ENCODE peak calls at places on chromosomes 5 and 9, in five cellular contexts. H is IMR-90, S is tibial artery, U is neural crest cell, A is cardiac fibroblast. Q is an unnamed sample.

GRCh38 chr5:147611483-147611882 is 101.6 kb upstream of the DPYSL3 start:
- DNase-seq in A (no peak), H (no peak), U (no peak), S (no peak), Q (no peak)

GRCh38 chr9:75063556-75064305 is 24.2 kb downstream of the NMRK1 start:
- DNase-seq in S (no peak), U (no peak), A (peak; percentile 32), H (peak; percentile 63), Q (no peak)

GRCh38 chr5:147954971-147955370 is 48.6 kb upstream of the C5orf46 start:
- DNase-seq in A (no peak), S (no peak), H (no peak), U (no peak), Q (no peak)

GRCh38 chr5:113092683-113093082 is 116.1 kb downstream of the DCP2 start:
- DNase-seq in U (no peak), H (no peak), S (no peak), A (no peak), Q (no peak)

GRCh38 chr9:21836437-21837161 is 34.2 kb downstream of the MTAP start:
- DNase-seq in S (no peak), U (no peak), H (peak; percentile 100), A (peak; percentile 99), Q (peak; percentile 95)

GRCh38 chr9:90007516-90008430 is 403.0 kb downstream of the GADD45G start:
- DNase-seq in U (no peak), H (peak; percentile 82), S (no peak), A (peak; percentile 22), Q (no peak)

GRCh38 chr5:154005648-154006047 is 33.1 kb downstream of the FAM114A2 start:
- DNase-seq in U (no peak), S (no peak), H (no peak), A (no peak), Q (no peak)

GRCh38 chr5:168818586-168818985 is 239.4 kb upstream of the PANK3 start:
- DNase-seq in U (no peak), A (no peak), S (no peak), H (no peak), Q (no peak)

GRCh38 chr5:180050106-180050929 is 21.2 kb downstream of the RNF130 start:
- DNase-seq in U (no peak), A (no peak), H (no peak), S (no peak), Q (no peak)

GRCh38 chr9:128026255-128027165 is 40.6 kb downstream of the NAIF1 start:
- DNase-seq in S (no peak), H (no peak), A (no peak), U (no peak), Q (no peak)

GRCh38 chr9:6068983-6069382 is 53.6 kb upstream of the RANBP6 start:
- DNase-seq in U (no peak), H (no peak), A (no peak), S (no peak), Q (no peak)

GRCh38 chr5:31587546-31587945 is 51.4 kb upstream of the PDZD2 start:
- DNase-seq in U (no peak), A (no peak), H (no peak), S (no peak), Q (no peak)

GRCh38 chr5:31579558-31579957 is 47.5 kb downstream of the C5orf22 start:
- DNase-seq in U (no peak), A (no peak), H (no peak), S (no peak), Q (no peak)

GRCh38 chr5:31583129-31583528 is 51.0 kb downstream of the C5orf22 start:
- DNase-seq in H (no peak), A (no peak), S (no peak), U (no peak), Q (no peak)

GRCh38 chr5:31585519-31586270 is 53.2 kb upstream of the PDZD2 start:
- DNase-seq in U (no peak), A (no peak), S (no peak), H (peak; percentile 49), Q (no peak)

GRCh38 chr5:31581498-31582099 is 49.5 kb downstream of the C5orf22 start:
- DNase-seq in S (no peak), H (peak; percentile 52), U (no peak), A (peak; percentile 69), Q (peak; percentile 71)
- TF ChIP-seq CTCF in S (peak; percentile 72), H (peak; percentile 63), U (peak; percentile 80), A (peak; percentile 32), Q (peak; percentile 41)

GRCh38 chr5:84381501-84382362 is 2.9 kb downstream of the EDIL3 start:
- DNase-seq in A (peak; percentile 44), H (no peak), U (no peak), S (no peak), Q (peak; percentile 0)

GRCh38 chr5:84382363-84383295 is 2.1 kb downstream of the EDIL3 start:
- DNase-seq in A (peak; percentile 65), S (peak; percentile 78), H (peak; percentile 53), U (peak; percentile 24), Q (peak; percentile 72)

GRCh38 chr5:84378961-84379360 is 5.7 kb downstream of the EDIL3 start:
- DNase-seq in H (peak; percentile 74), S (no peak), U (no peak), A (peak; percentile 75), Q (peak; percentile 88)

GRCh38 chr5:84378420-84378819 is 6.3 kb downstream of the EDIL3 start:
- DNase-seq in H (peak; percentile 90), A (peak; percentile 85), U (no peak), S (no peak), Q (no peak)

DNA sequence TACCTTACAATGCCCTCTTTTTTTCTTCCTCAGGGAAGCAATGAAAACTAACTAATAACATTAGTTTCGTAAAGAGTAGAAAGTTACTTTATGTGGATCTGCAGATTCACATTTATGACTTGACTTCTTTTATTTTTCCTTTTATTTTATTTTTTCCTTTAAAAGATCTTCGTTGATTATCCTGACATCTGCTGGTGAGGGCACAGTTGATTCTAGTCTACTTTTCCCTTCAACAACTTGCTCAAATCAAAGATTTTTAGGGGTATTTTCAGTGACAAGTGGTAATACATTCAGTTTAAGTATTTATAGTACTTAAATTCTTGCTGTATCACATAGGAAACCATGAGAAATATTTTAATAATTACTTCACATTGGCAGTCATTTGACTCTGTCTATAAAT is 4.9 kb downstream of the EDIL3 start:
- DNase-seq in U (no peak), H (peak; percentile 56), S (no peak), A (peak; percentile 50), Q (no peak)
- TF ChIP-seq CTCF in U (no peak), H (peak; percentile 54), S (peak; percentile 32), A (peak; percentile 27), Q (peak; percentile 17)

GRCh38 chr5:102089883-102090282 is 206.2 kb downstream of the SLCO4C1 start:
- DNase-seq in U (no peak), A (no peak), S (no peak), H (no peak), Q (no peak)

GRCh38 chr5:102090770-102091169 is 205.3 kb downstream of the SLCO4C1 start:
- DNase-seq in H (no peak), S (no peak), A (peak; percentile 8), U (no peak), Q (peak; percentile 72)
- TF ChIP-seq CTCF in H (no peak), S (no peak), A (no peak), U (peak; percentile 64), Q (no peak)

DNA sequence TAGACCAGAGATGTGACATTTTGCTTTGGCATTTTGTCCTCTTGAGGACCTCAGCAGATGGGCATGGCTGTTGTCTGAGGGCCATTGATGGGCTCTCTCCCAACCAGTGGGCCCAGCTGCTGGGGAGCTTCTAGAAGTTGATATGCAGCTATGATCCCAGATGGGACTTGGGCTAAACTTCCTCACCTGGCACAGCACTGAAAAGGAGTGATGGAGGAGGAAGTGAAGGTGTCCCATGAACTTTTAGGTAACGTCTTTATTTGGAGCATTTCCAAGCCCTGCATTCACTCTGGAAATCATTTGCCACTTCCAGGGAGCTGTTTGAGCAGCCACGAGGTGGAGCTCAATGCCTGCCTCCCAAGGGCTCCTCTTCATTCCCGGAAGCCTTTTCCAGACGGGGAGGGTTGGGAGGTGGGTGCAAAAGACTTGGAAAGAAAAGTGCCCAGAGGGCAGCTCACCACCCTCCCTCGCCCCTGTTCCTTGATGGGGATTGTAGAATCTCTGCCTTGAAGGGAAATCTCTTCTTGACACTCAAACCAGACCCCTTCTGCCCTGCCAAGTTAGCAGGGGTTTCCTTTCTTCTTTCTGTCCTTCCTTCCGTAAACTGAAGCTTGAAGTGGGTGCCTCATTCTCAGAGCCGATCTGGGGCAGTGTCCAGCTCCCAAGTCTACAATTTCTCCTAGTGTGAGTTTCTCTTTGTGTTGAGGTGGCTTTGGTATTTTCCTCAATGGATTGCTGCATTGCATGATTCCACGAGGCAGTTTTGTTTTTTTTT is 18.1 kb upstream of the NEUROG1 start:
- DNase-seq in S (no peak), U (no peak), H (peak; percentile 7), A (peak; percentile 9), Q (peak; percentile 32)
- TF ChIP-seq CTCF in S (no peak), U (peak; percentile 48), H (peak; percentile 38), A (peak; percentile 24), Q (peak; percentile 46)

GRCh38 chr5:132238901-132239500 is 11.3 kb upstream of the P4HA2 start:
- DNase-seq in A (no peak), U (no peak), H (no peak), S (peak; percentile 43), Q (no peak)

GRCh38 chr5:132237141-132237540 is 9.5 kb upstream of the P4HA2 start:
- DNase-seq in A (no peak), S (peak; percentile 51), U (no peak), H (peak; percentile 39), Q (no peak)

GRCh38 chr5:132237670-132238069 is 10.0 kb upstream of the P4HA2 start:
- DNase-seq in H (no peak), A (no peak), S (peak; percentile 7), U (no peak), Q (no peak)

GRCh38 chr5:132239776-132240175 is 12.1 kb upstream of the P4HA2 start:
- DNase-seq in A (no peak), U (no peak), S (peak; percentile 38), H (no peak), Q (no peak)

GRCh38 chr5:132238169-132238744 is 10.6 kb upstream of the P4HA2 start:
- DNase-seq in H (peak; percentile 68), S (peak; percentile 82), U (peak; percentile 88), A (peak; percentile 78), Q (peak; percentile 77)
- TF ChIP-seq CTCF in H (peak; percentile 77), S (peak; percentile 83), U (peak; percentile 81), A (peak; percentile 84), Q (peak; percentile 89)

DNA sequence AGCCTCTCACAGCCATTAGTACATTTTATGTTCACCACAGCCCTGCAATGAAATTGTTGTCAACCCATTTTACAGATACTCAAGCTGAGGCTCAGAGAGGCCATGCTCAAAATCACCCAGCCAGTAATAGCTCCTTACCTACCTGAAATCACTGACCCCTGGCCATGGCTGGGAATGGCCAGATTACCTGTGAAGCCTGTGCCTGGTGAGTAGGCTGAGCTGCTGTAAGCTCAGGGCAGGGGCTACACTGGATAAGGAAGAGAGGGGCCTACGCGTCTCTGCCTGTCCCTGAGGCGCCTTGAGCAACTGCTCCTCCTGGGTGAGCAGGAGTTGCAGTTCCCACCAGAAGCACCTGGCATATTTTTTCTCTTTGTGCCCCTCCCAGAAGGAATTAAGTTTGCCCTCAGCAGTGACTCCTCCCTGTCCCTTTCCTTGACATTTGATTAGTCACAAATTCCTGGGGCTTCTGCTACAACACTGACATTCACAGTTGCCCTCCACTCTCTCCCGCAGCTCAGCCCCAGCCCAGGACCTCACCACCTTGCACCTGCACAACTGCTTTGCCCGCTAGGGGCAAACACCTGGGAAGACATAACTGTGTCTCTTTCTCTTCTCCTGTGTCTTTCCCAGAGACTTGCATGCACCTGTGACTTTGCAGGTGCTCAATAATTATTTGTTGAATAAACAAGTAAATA is 5.7 kb downstream of the CLTB start:
- DNase-seq in H (no peak), S (peak; percentile 39), A (no peak), U (no peak), Q (no peak)
- TF ChIP-seq CTCF in H (no peak), S (no peak), A (no peak), U (no peak), Q (no peak)

GRCh38 chr9:99299214-99300102 is 77.4 kb downstream of the SEC61B start:
- DNase-seq in S (no peak), A (peak; percentile 62), H (peak; percentile 83), U (no peak), Q (peak; percentile 19)
- TF ChIP-seq CTCF in S (no peak), A (no peak), H (peak; percentile 41), U (peak; percentile 43), Q (no peak)

Q was measured in cardiac muscle cell.